ENCODE peak calls at places on chromosomes 11 and 22, in six cellular contexts. L is posterior cingulate gyrus; J is GM12864; C is activated T-helper 1 cell treated with anti-CD3 and anti-CD28 coated beads, Interleukin-12 subunit alpha, Interleukin-12 subunit beta, Interleukin-2, Interleukin-4 antibody, amounts not matched to agents 30 ng/mL and 10 ng/mL and 1 ng/mL, durations not matched to agents 14 hours and 24 hours and 36 hours; E is GM12892; N is heart right ventricle. P is an unnamed sample.

GRCh38 chr22:49157529-49158339 is 669.9 kb downstream of the BRD1 start:
- DNase-seq in E (no peak), N (no peak), C (no peak), J (no peak), L (no peak), P (no peak)

GRCh38 chr11:1304376-1304775 is 5.1 kb downstream of the TOLLIP start:
- DNase-seq in J (no peak), N (no peak), L (no peak), E (no peak), C (no peak), P (no peak)

GRCh38 chr11:15748673-15749190 is 607.6 kb downstream of the SOX6 start:
- DNase-seq in N (no peak), J (no peak), C (no peak), L (no peak), E (no peak), P (no peak)

GRCh38 chr11:132772712-132773545 is 759.4 kb downstream of the OPCML start:
- DNase-seq in N (no peak), C (no peak), E (no peak), J (no peak), L (no peak), P (no peak)

GRCh38 chr22:31287818-31288495 is 4.3 kb downstream of the PIK3IP1 start:
- DNase-seq in E (no peak), L (no peak), N (no peak), J (no peak), C (no peak), P (no peak)

GRCh38 chr11:2674681-2675131 is 25.1 kb downstream of the KCNQ1OT1 start:
- DNase-seq in E (no peak), L (peak), J (no peak), C (no peak), N (no peak), P (peak)

GRCh38 chr11:34030386-34030785 is 21.1 kb upstream of the CAPRIN1 start:
- DNase-seq in E (no peak), L (no peak), N (no peak), C (no peak), J (no peak), P (no peak)

GRCh38 chr11:74035264-74035663 is 26.4 kb upstream of the UCP3 start:
- DNase-seq in L (no peak), E (no peak), N (no peak), C (no peak), J (no peak), P (no peak)

GRCh38 chr11:59186130-59186594 is 14.2 kb downstream of the DTX4 start:
- DNase-seq in J (no peak), E (peak), N (peak), L (no peak), C (no peak), P (no peak)

GRCh38 chr11:64077607-64078006 is 41.9 kb downstream of the FLRT1 start:
- DNase-seq in E (no peak), J (no peak), L (no peak), C (no peak), N (no peak), P (no peak)

GRCh38 chr22:38940985-38941384 is 16.4 kb upstream of the APOBEC3A start:
- DNase-seq in J (no peak), E (no peak), L (no peak), N (no peak), C (no peak), P (no peak)

GRCh38 chr22:24059121-24059520 is 48.0 kb downstream of the CABIN1 start:
- DNase-seq in L (no peak), E (no peak), C (no peak), N (no peak), J (no peak), P (no peak)

GRCh38 chr11:34331736-34332135 is 26.1 kb downstream of the ABTB2 start:
- DNase-seq in J (no peak), N (no peak), C (no peak), L (no peak), E (no peak), P (no peak)

GRCh38 chr11:117616979-117617378 is 180.0 kb downstream of the DSCAML1 start:
- DNase-seq in N (no peak), C (no peak), E (no peak), J (no peak), L (no peak), P (no peak)